ENCODE peak calls at places on chromosomes 3 and 15, in ten cellular contexts. V is breast epithelium, B is adrenal gland, D is IMR-90, Z is HCT116, I is tibial artery, T is DND-41, L is endothelial cell of umbilical vein, J is A549, S is body of pancreas. Q is an unnamed sample.

GRCh38 chr3:25854214-25854613 is 64.3 kb downstream of the OXSM start:
- DNase-seq in V (no peak), B (no peak), D (peak), Z (no peak), I (no peak), T (no peak), L (peak), J (peak), S (no peak), Q (no peak)

GRCh38 chr3:134460965-134461364 is 24.8 kb downstream of the ANAPC13 start:
- DNase-seq in V (no peak), B (no peak), D (peak), Z (no peak), I (no peak), T (no peak), L (no peak), J (no peak), S (no peak), Q (no peak)

GRCh38 chr3:102866845-102867244 is 432.0 kb downstream of the ZPLD1 start:
- DNase-seq in V (no peak), B (no peak), D (no peak), Z (no peak), I (no peak), T (no peak), L (no peak), J (no peak), S (no peak), Q (no peak)

GRCh38 chr3:56966509-56966908 is 94.0 kb upstream of the SPATA12 start:
- DNase-seq in V (no peak), B (no peak), D (no peak), Z (no peak), I (no peak), T (no peak), L (no peak), J (no peak), S (no peak), Q (no peak)

GRCh38 chr3:161149529-161149928 is 44.4 kb upstream of the B3GALNT1 start:
- DNase-seq in V (no peak), B (no peak), D (no peak), Z (no peak), I (no peak), T (no peak), L (no peak), J (no peak), S (no peak), Q (no peak)

GRCh38 chr15:39583586-39584265 is 2.8 kb downstream of the THBS1 start:
- DNase-seq in V (no peak), B (no peak), D (peak), Z (no peak), I (no peak), T (peak), L (peak), J (peak), S (no peak), Q (no peak)

GRCh38 chr15:39511915-39512260 is 69.0 kb upstream of the THBS1 start:
- DNase-seq in V (no peak), B (no peak), D (peak), Z (no peak), I (no peak), T (no peak), L (peak), J (no peak), S (peak), Q (no peak)

GRCh38 chr3:32226875-32227500 is 11.5 kb upstream of the CMTM8 start:
- DNase-seq in V (no peak), B (no peak), D (peak), Z (peak), I (no peak), T (no peak), L (peak), J (peak), S (no peak), Q (no peak)

GRCh38 chr3:128447561-128448013 is 19.1 kb downstream of the DNAJB8 start:
- DNase-seq in V (no peak), B (no peak), D (no peak), Z (no peak), I (no peak), T (peak), L (no peak), J (no peak), S (no peak), Q (no peak)

GRCh38 chr3:9161811-9162210 is 87.6 kb downstream of the SRGAP3 start:
- DNase-seq in V (no peak), B (no peak), D (no peak), Z (no peak), I (no peak), T (no peak), L (no peak), J (no peak), S (no peak), Q (no peak)

GRCh38 chr3:43852066-43852465 is 161.3 kb downstream of the ABHD5 start:
- DNase-seq in V (no peak), B (no peak), D (peak), Z (no peak), I (no peak), T (no peak), L (no peak), J (peak), S (no peak), Q (no peak)

GRCh38 chr15:85174521-85174920 is 192.9 kb downstream of the PDE8A start:
- DNase-seq in V (no peak), B (no peak), D (no peak), Z (no peak), I (no peak), T (no peak), L (no peak), J (no peak), S (no peak), Q (no peak)

GRCh38 chr3:49466047-49466446 is 4.0 kb upstream of the DAG1 start:
- DNase-seq in V (no peak), B (no peak), D (no peak), Z (no peak), I (no peak), T (no peak), L (no peak), J (no peak), S (no peak), Q (no peak)

GRCh38 chr3:32819581-32820348 is 2.0 kb downstream of the TRIM71 start:
- DNase-seq in V (no peak), B (no peak), D (no peak), Z (no peak), I (no peak), T (no peak), L (no peak), J (no peak), S (no peak), Q (peak)

GRCh38 chr3:64902117-64902516 is 214.3 kb upstream of the ADAMTS9 start:
- DNase-seq in V (no peak), B (no peak), D (no peak), Z (no peak), I (no peak), T (no peak), L (no peak), J (no peak), S (no peak), Q (no peak)

GRCh38 chr3:179806177-179806576 is 153.3 kb downstream of the USP13 start:
- DNase-seq in V (no peak), B (no peak), D (peak), Z (no peak), I (no peak), T (no peak), L (no peak), J (no peak), S (no peak), Q (no peak)

GRCh38 chr3:128846501-128846900 is 32.9 kb upstream of the ACAD9 start:
- DNase-seq in V (no peak), B (no peak), D (no peak), Z (no peak), I (no peak), T (no peak), L (no peak), J (no peak), S (peak), Q (peak)

GRCh38 chr3:87900061-87900460 is 158.7 kb downstream of the CGGBP1 start:
- DNase-seq in V (no peak), B (no peak), D (no peak), Z (no peak), I (no peak), T (no peak), L (peak), J (no peak), S (no peak), Q (no peak)

GRCh38 chr3:43773273-43774104 is 82.8 kb downstream of the ABHD5 start:
- DNase-seq in V (no peak), B (no peak), D (peak), Z (no peak), I (peak), T (no peak), L (no peak), J (peak), S (peak), Q (peak)

GRCh38 chr3:51706788-51707731 is at the start of gene GRM2:
- DNase-seq in V (peak), B (peak), D (peak), Z (no peak), I (peak), T (peak), L (peak), J (no peak), S (peak), Q (peak)

GRCh38 chr3:126678691-126679317 is 23.9 kb upstream of the TXNRD3 start:
- DNase-seq in V (no peak), B (no peak), D (no peak), Z (no peak), I (no peak), T (no peak), L (no peak), J (no peak), S (no peak), Q (no peak)

GRCh38 chr15:61155741-61156700 is 73.1 kb downstream of the RORA start:
- DNase-seq in V (no peak), B (peak), D (no peak), Z (no peak), I (peak), T (no peak), L (no peak), J (no peak), S (peak), Q (no peak)
- TF ChIP-seq CTCF in V (no peak), B (no peak), D (no peak), Z (no peak), I (no peak), T (no peak), L (no peak), J (no peak), S (no peak), Q (no peak)

GRCh38 chr3:71304261-71304646 is 279.3 kb downstream of the FOXP1 start:
- DNase-seq in V (no peak), B (no peak), D (no peak), Z (no peak), I (no peak), T (no peak), L (no peak), J (no peak), S (no peak), Q (no peak)
- H3K27ac ChIP-seq in V (peak), B (no peak), D (peak), Z (no peak), I (peak), T (no peak), L (no peak), J (peak), S (peak), Q (no peak)

GRCh38 chr3:4398120-4398740 is 68.8 kb downstream of the SUMF1 start:
- DNase-seq in V (no peak), B (no peak), D (no peak), Z (no peak), I (no peak), T (no peak), L (peak), J (no peak), S (no peak), Q (no peak)

GRCh38 chr3:4395448-4395847 is 71.6 kb downstream of the SUMF1 start:
- DNase-seq in V (no peak), B (no peak), D (peak), Z (no peak), I (no peak), T (no peak), L (peak), J (no peak), S (no peak), Q (no peak)

GRCh38 chr3:4394567-4394966 is 72.5 kb downstream of the SUMF1 start:
- DNase-seq in V (no peak), B (no peak), D (no peak), Z (no peak), I (no peak), T (no peak), L (peak), J (no peak), S (no peak), Q (no peak)

GRCh38 chr3:4396006-4396405 is 71.1 kb downstream of the SUMF1 start:
- DNase-seq in V (no peak), B (peak), D (no peak), Z (no peak), I (no peak), T (no peak), L (peak), J (no peak), S (no peak), Q (no peak)

GRCh38 chr3:4396599-4396998 is 70.5 kb downstream of the SUMF1 start:
- DNase-seq in V (no peak), B (no peak), D (no peak), Z (no peak), I (no peak), T (no peak), L (no peak), J (no peak), S (no peak), Q (no peak)
- H3K4me3 ChIP-seq in V (no peak), B (no peak), D (no peak), Z (no peak), I (no peak), T (no peak), L (no peak), J (no peak), S (no peak), Q (no peak)

DNA sequence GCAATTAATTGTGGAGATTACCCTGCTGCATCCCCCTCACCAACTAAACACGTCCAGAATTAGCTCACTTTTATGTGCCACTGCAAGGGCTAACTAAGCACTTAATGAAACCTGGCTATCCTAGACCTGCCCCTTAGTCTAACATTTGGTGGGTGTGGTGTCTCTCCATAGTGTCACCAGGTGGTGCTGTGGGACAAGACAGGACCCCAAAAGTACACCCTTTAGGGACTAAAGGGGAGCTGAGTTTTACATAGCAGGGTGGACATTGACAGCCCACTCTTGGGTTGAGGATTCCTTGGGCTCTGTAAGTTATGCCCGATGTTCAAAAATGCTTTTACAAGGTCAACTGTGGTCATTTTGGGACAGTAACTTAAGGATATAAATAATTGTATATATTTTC is 5.7 kb downstream of the DUT start:
- DNase-seq in V (no peak), B (no peak), D (peak), Z (peak), I (no peak), T (peak), L (peak), J (no peak), S (no peak), Q (no peak)
- TF ChIP-seq CTCF in V (no peak), B (no peak), D (peak), Z (peak), I (no peak), T (peak), L (peak), J (peak), S (no peak), Q (peak)

GRCh38 chr15:101173233-101174119 is 78.4 kb downstream of the CHSY1 start:
- DNase-seq in V (no peak), B (no peak), D (no peak), Z (no peak), I (no peak), T (no peak), L (no peak), J (no peak), S (no peak), Q (no peak)
- H3K27ac ChIP-seq in V (peak), B (no peak), D (peak), Z (no peak), I (no peak), T (peak), L (no peak), J (no peak), S (no peak), Q (no peak)

DNA sequence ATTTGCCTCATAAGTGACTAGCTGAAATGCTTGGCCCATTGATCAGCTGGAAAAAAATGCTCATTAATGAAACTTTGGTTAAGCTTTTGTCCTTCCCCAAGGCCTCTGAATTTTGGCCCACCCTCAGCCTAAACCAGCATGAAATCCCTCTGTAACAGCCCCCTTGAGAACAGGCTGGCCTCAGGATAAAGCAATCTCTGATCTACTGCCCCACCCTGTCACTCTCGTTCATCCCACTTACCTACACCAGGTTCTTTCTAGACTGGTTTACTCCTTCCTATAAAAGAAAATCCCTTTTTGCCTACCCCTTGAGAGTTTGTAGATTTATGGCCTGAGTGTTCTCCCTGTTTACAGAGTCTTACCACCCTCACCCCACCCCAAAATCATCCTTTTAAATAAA is 3.4 kb upstream of the AEN start:
- DNase-seq in V (no peak), B (no peak), D (no peak), Z (no peak), I (no peak), T (no peak), L (no peak), J (no peak), S (no peak), Q (no peak)
- H3K4me3 ChIP-seq in V (no peak), B (no peak), D (no peak), Z (no peak), I (no peak), T (no peak), L (no peak), J (no peak), S (no peak), Q (no peak)

GRCh38 chr3:169769287-169770181 is at the start of gene ACTRT3:
- DNase-seq in V (peak), B (peak), D (peak), Z (peak), I (peak), T (peak), L (peak), J (peak), S (peak), Q (peak)
- TF ChIP-seq CTCF in V (peak), B (no peak), D (no peak), Z (no peak), I (no peak), T (no peak), L (no peak), J (no peak), S (no peak), Q (no peak)

GRCh38 chr15:82805994-82806406 is at the start of gene FSD2:
- DNase-seq in V (no peak), B (no peak), D (no peak), Z (no peak), I (no peak), T (no peak), L (no peak), J (no peak), S (no peak), Q (no peak)

GRCh38 chr15:82803793-82804574 is 1.9 kb downstream of the FSD2 start:
- DNase-seq in V (no peak), B (no peak), D (peak), Z (no peak), I (no peak), T (no peak), L (no peak), J (no peak), S (no peak), Q (no peak)

GRCh38 chr15:82802497-82802896 is 3.4 kb downstream of the FSD2 start:
- DNase-seq in V (no peak), B (no peak), D (no peak), Z (no peak), I (no peak), T (no peak), L (no peak), J (no peak), S (no peak), Q (no peak)

GRCh38 chr15:82807920-82808633 is 1.4 kb upstream of the WHAMM start:
- DNase-seq in V (no peak), B (no peak), D (no peak), Z (no peak), I (no peak), T (no peak), L (no peak), J (no peak), S (no peak), Q (no peak)

DNA sequence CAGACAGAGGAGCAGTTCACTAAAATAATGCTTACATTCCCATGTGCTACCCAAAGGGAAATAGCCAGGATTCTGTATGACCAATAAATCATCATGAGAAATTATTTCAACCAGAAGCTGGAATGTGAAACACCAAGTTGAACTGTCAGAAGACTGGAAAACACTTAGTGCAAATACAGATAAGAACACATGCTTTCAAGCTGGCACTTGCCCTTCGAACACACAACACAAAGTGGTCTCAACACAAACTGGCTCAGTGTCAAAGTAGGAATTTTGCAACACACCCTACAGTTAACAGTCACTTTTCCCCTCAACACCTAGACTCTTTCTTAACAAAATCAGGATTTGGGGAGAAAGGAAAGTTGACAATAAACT is 1.3 kb downstream of the FSD2 start:
- DNase-seq in V (no peak), B (no peak), D (no peak), Z (no peak), I (no peak), T (no peak), L (no peak), J (no peak), S (no peak), Q (no peak)
- H3K27ac ChIP-seq in V (no peak), B (no peak), D (no peak), Z (no peak), I (no peak), T (no peak), L (no peak), J (no peak), S (peak), Q (no peak)

GRCh38 chr3:189630667-189631372 is 369 bp upstream of the TP63 start:
- DNase-seq in V (no peak), B (no peak), D (no peak), Z (no peak), I (no peak), T (no peak), L (no peak), J (peak), S (no peak), Q (no peak)
- H3K4me3 ChIP-seq in V (no peak), B (no peak), D (no peak), Z (no peak), I (peak), T (no peak), L (no peak), J (peak), S (no peak), Q (peak)

GRCh38 chr15:101244039-101244781 is 7.6 kb downstream of the CHSY1 start:
- DNase-seq in V (no peak), B (peak), D (peak), Z (no peak), I (no peak), T (peak), L (no peak), J (no peak), S (no peak), Q (no peak)
- TF ChIP-seq CTCF in V (no peak), B (no peak), D (no peak), Z (no peak), I (no peak), T (no peak), L (no peak), J (no peak), S (no peak), Q (no peak)

Q was measured in lower lobe of right lung.